ENCODE peak calls at places on chromosomes 13 and 19, in ten cellular contexts. V is NCI-H1092, B is IMR-90, U is NCI-H1105, E is AG04449, Z is omental fat pad, A is cardiac fibroblast, P is AG10803, M is cardiac muscle cell, K is neural progenitor cell. J is an unnamed sample.

GRCh38 chr13:47004022-47004421 is 107.2 kb upstream of the HTR2A start:
- DNase-seq in V (no peak), B (peak), U (no peak), E (no peak), Z (no peak), A (peak), P (no peak), M (peak), K (peak), J (no peak)

GRCh38 chr13:93116809-93117208 is 109.8 kb upstream of the GPC6 start:
- DNase-seq in V (peak), B (no peak), U (no peak), E (no peak), Z (no peak), A (peak), P (no peak), M (no peak), K (no peak), J (no peak)

GRCh38 chr13:101552286-101552685 is 99.8 kb downstream of the ITGBL1 start:
- DNase-seq in V (no peak), B (no peak), U (no peak), E (no peak), Z (no peak), A (no peak), P (peak), M (no peak), K (no peak), J (no peak)

GRCh38 chr13:39895254-39895653 is 239.8 kb downstream of the COG6 start:
- DNase-seq in V (no peak), B (no peak), U (no peak), E (peak), Z (no peak), A (no peak), P (peak), M (peak), K (no peak), J (no peak)

GRCh38 chr13:96379967-96380366 is 290.1 kb downstream of the HS6ST3 start:
- DNase-seq in V (no peak), B (no peak), U (no peak), E (no peak), Z (no peak), A (no peak), P (no peak), M (no peak), K (no peak), J (no peak)

GRCh38 chr13:80931766-80932165 is 590.8 kb upstream of the SPRY2 start:
- DNase-seq in V (no peak), B (no peak), U (no peak), E (no peak), Z (no peak), A (peak), P (no peak), M (peak), K (no peak), J (no peak)

GRCh38 chr13:49669735-49670309 is 21.5 kb downstream of the EBPL start:
- DNase-seq in V (peak), B (peak), U (peak), E (no peak), Z (no peak), A (peak), P (peak), M (peak), K (peak), J (no peak)

GRCh38 chr19:51001495-51001894 is at the start of gene KLK8:
- DNase-seq in V (no peak), B (no peak), U (no peak), E (no peak), Z (no peak), A (no peak), P (no peak), M (no peak), K (no peak), J (no peak)

GRCh38 chr19:45630463-45630862 is 8.7 kb downstream of the EML2 start:
- DNase-seq in V (no peak), B (peak), U (no peak), E (peak), Z (no peak), A (peak), P (peak), M (peak), K (no peak), J (peak)

GRCh38 chr19:1492474-1493006 is 1.6 kb downstream of the REEP6 start:
- DNase-seq in V (no peak), B (no peak), U (no peak), E (no peak), Z (no peak), A (peak), P (no peak), M (no peak), K (no peak), J (no peak)

GRCh38 chr13:51435002-51435578 is 17.7 kb downstream of the INTS6 start:
- DNase-seq in V (no peak), B (peak), U (no peak), E (no peak), Z (no peak), A (peak), P (peak), M (peak), K (no peak), J (no peak)

GRCh38 chr13:99565478-99566124 is 64.3 kb downstream of the TM9SF2 start:
- DNase-seq in V (no peak), B (peak), U (no peak), E (no peak), Z (no peak), A (no peak), P (no peak), M (no peak), K (no peak), J (no peak)

GRCh38 chr13:102724923-102725322 is 30.1 kb upstream of the METTL21C start:
- DNase-seq in V (peak), B (peak), U (no peak), E (peak), Z (no peak), A (peak), P (peak), M (peak), K (no peak), J (no peak)

GRCh38 chr13:111626371-111627305 is 306.2 kb downstream of the TEX29 start:
- DNase-seq in V (peak), B (no peak), U (no peak), E (no peak), Z (no peak), A (no peak), P (no peak), M (no peak), K (no peak), J (no peak)

GRCh38 chr19:5130371-5131030 is 161.6 kb downstream of the KDM4B start:
- DNase-seq in V (no peak), B (no peak), U (no peak), E (no peak), Z (no peak), A (no peak), P (no peak), M (no peak), K (no peak), J (no peak)

GRCh38 chr13:31234729-31235128 is 35.0 kb downstream of the B3GLCT start:
- DNase-seq in V (no peak), B (no peak), U (no peak), E (no peak), Z (no peak), A (peak), P (no peak), M (peak), K (no peak), J (no peak)

GRCh38 chr13:98349731-98350305 is 172.7 kb upstream of the RNF113B start:
- DNase-seq in V (no peak), B (no peak), U (no peak), E (no peak), Z (no peak), A (no peak), P (no peak), M (no peak), K (peak), J (no peak)

GRCh38 chr19:8334458-8335342 is 8.4 kb downstream of the KANK3 start:
- DNase-seq in V (peak), B (peak), U (peak), E (no peak), Z (no peak), A (peak), P (peak), M (peak), K (peak), J (no peak)

GRCh38 chr19:2274937-2275535 is 6.9 kb downstream of the PEAK3 start:
- DNase-seq in V (peak), B (peak), U (peak), E (no peak), Z (no peak), A (peak), P (peak), M (peak), K (peak), J (no peak)

GRCh38 chr19:6222884-6223283 is 56.9 kb downstream of the MLLT1 start:
- DNase-seq in V (no peak), B (no peak), U (no peak), E (no peak), Z (no peak), A (peak), P (no peak), M (no peak), K (no peak), J (no peak)

GRCh38 chr19:10503002-10503789 is at the start of gene KEAP1:
- DNase-seq in V (peak), B (no peak), U (peak), E (no peak), Z (peak), A (peak), P (peak), M (peak), K (peak), J (no peak)

GRCh38 chr19:20558571-20558970 is 7.0 kb downstream of the ZNF737 start:
- DNase-seq in V (no peak), B (no peak), U (no peak), E (no peak), Z (no peak), A (no peak), P (no peak), M (no peak), K (no peak), J (no peak)

GRCh38 chr13:74768521-74769090 is 634.4 kb upstream of the KLF12 start:
- DNase-seq in V (no peak), B (no peak), U (no peak), E (no peak), Z (no peak), A (no peak), P (no peak), M (no peak), K (no peak), J (no peak)

GRCh38 chr13:54366728-54367127 is 1338.1 kb downstream of the OLFM4 start:
- DNase-seq in V (no peak), B (no peak), U (no peak), E (no peak), Z (no peak), A (no peak), P (no peak), M (no peak), K (no peak), J (no peak)

GRCh38 chr19:55041627-55042343 is 3.7 kb upstream of the GP6 start:
- DNase-seq in V (no peak), B (no peak), U (no peak), E (no peak), Z (no peak), A (no peak), P (no peak), M (no peak), K (no peak), J (no peak)

GRCh38 chr19:32691952-32692726 is 518 bp downstream of the NUDT19 start:
- DNase-seq in V (no peak), B (peak), U (peak), E (no peak), Z (no peak), A (peak), P (peak), M (peak), K (peak), J (no peak)